ENCODE peak calls at places on chromosomes 16 and 17, in nine cellular contexts. One of them, this sample, is unnamed.

GRCh38 chr17:27319536-27320221 is 25.8 kb downstream of the WSB1 start:
- DNase-seq in transverse colon: peak
- DNase-seq in HepG2: no peak
- DNase-seq in body of pancreas: peak
- DNase-seq in uterus: peak
- DNase-seq in adrenal gland: peak
- DNase-seq in breast epithelium: no peak
- DNase-seq in prostate gland: peak
- DNase-seq in A549: no peak
- DNase-seq in this sample: no peak

GRCh38 chr17:1491406-1492248 is 859 bp downstream of the MYO1C start:
- DNase-seq in HepG2: no peak
- DNase-seq in transverse colon: peak
- DNase-seq in uterus: peak
- DNase-seq in prostate gland: no peak
- DNase-seq in A549: no peak
- DNase-seq in adrenal gland: peak
- DNase-seq in body of pancreas: peak
- DNase-seq in breast epithelium: no peak
- DNase-seq in this sample: no peak

GRCh38 chr16:81190667-81191066 is 47.8 kb upstream of the BCO1 start:
- DNase-seq in prostate gland: no peak
- DNase-seq in transverse colon: no peak
- DNase-seq in body of pancreas: no peak
- DNase-seq in adrenal gland: no peak
- DNase-seq in HepG2: peak
- DNase-seq in uterus: no peak
- DNase-seq in breast epithelium: no peak
- DNase-seq in A549: peak
- DNase-seq in this sample: no peak

GRCh38 chr17:41794603-41794975 is 8.1 kb upstream of the JUP start:
- DNase-seq in prostate gland: no peak
- DNase-seq in breast epithelium: no peak
- DNase-seq in body of pancreas: no peak
- DNase-seq in HepG2: no peak
- DNase-seq in adrenal gland: no peak
- DNase-seq in uterus: no peak
- DNase-seq in A549: no peak
- DNase-seq in transverse colon: no peak
- DNase-seq in this sample: no peak

GRCh38 chr17:41449008-41449407 is 8.2 kb upstream of the KRT38 start:
- DNase-seq in HepG2: no peak
- DNase-seq in prostate gland: no peak
- DNase-seq in transverse colon: no peak
- DNase-seq in adrenal gland: no peak
- DNase-seq in breast epithelium: no peak
- DNase-seq in uterus: no peak
- DNase-seq in A549: no peak
- DNase-seq in body of pancreas: no peak
- DNase-seq in this sample: no peak

GRCh38 chr17:15250459-15250858 is 14.7 kb downstream of the PMP22 start:
- DNase-seq in uterus: no peak
- DNase-seq in adrenal gland: no peak
- DNase-seq in prostate gland: no peak
- DNase-seq in breast epithelium: no peak
- DNase-seq in HepG2: no peak
- DNase-seq in transverse colon: no peak
- DNase-seq in A549: no peak
- DNase-seq in body of pancreas: no peak
- DNase-seq in this sample: no peak

GRCh38 chr17:58541249-58541648 is 26.8 kb upstream of the MTMR4 start:
- DNase-seq in prostate gland: no peak
- DNase-seq in A549: peak
- DNase-seq in uterus: no peak
- DNase-seq in transverse colon: no peak
- DNase-seq in breast epithelium: no peak
- DNase-seq in body of pancreas: no peak
- DNase-seq in adrenal gland: no peak
- DNase-seq in HepG2: no peak
- DNase-seq in this sample: no peak

GRCh38 chr17:31789707-31790505 is 69.1 kb downstream of the COPRS start:
- DNase-seq in HepG2: no peak
- DNase-seq in A549: no peak
- DNase-seq in adrenal gland: no peak
- DNase-seq in body of pancreas: no peak
- DNase-seq in prostate gland: no peak
- DNase-seq in uterus: no peak
- DNase-seq in breast epithelium: no peak
- DNase-seq in transverse colon: no peak
- DNase-seq in this sample: no peak

GRCh38 chr16:66508261-66508913 is 41.5 kb downstream of the TK2 start:
- DNase-seq in HepG2: no peak
- DNase-seq in uterus: peak
- DNase-seq in body of pancreas: peak
- DNase-seq in breast epithelium: peak
- DNase-seq in transverse colon: no peak
- DNase-seq in adrenal gland: no peak
- DNase-seq in prostate gland: peak
- DNase-seq in A549: peak
- DNase-seq in this sample: no peak

GRCh38 chr16:85777583-85778310 is 21.6 kb downstream of the EMC8 start:
- DNase-seq in A549: no peak
- DNase-seq in prostate gland: peak
- DNase-seq in breast epithelium: no peak
- DNase-seq in body of pancreas: no peak
- DNase-seq in uterus: no peak
- DNase-seq in transverse colon: no peak
- DNase-seq in adrenal gland: no peak
- DNase-seq in HepG2: no peak
- DNase-seq in this sample: no peak

GRCh38 chr17:44776628-44777393 is 18.0 kb downstream of the ADAM11 start:
- DNase-seq in HepG2: no peak
- DNase-seq in breast epithelium: no peak
- DNase-seq in A549: no peak
- DNase-seq in adrenal gland: no peak
- DNase-seq in transverse colon: no peak
- DNase-seq in uterus: no peak
- DNase-seq in body of pancreas: no peak
- DNase-seq in prostate gland: no peak
- DNase-seq in this sample: no peak

GRCh38 chr16:87550510-87550961 is 51.8 kb upstream of the JPH3 start:
- DNase-seq in adrenal gland: peak
- DNase-seq in body of pancreas: peak
- DNase-seq in uterus: peak
- DNase-seq in breast epithelium: no peak
- DNase-seq in transverse colon: peak
- DNase-seq in HepG2: no peak
- DNase-seq in prostate gland: peak
- DNase-seq in A549: peak
- DNase-seq in this sample: no peak

GRCh38 chr16:87608400-87608985 is 6.2 kb downstream of the JPH3 start:
- DNase-seq in prostate gland: peak
- DNase-seq in uterus: peak
- DNase-seq in A549: peak
- DNase-seq in adrenal gland: peak
- DNase-seq in breast epithelium: peak
- DNase-seq in transverse colon: peak
- DNase-seq in HepG2: peak
- DNase-seq in body of pancreas: peak
- DNase-seq in this sample: no peak

GRCh38 chr17:37518816-37519215 is 29.1 kb downstream of the DUSP14 start:
- DNase-seq in A549: peak
- DNase-seq in body of pancreas: no peak
- DNase-seq in breast epithelium: no peak
- DNase-seq in adrenal gland: no peak
- DNase-seq in HepG2: no peak
- DNase-seq in transverse colon: no peak
- DNase-seq in prostate gland: peak
- DNase-seq in uterus: no peak
- DNase-seq in this sample: no peak

GRCh38 chr16:80806957-80807356 is 2.6 kb upstream of the CDYL2 start:
- DNase-seq in prostate gland: no peak
- DNase-seq in uterus: no peak
- DNase-seq in transverse colon: no peak
- DNase-seq in A549: peak
- DNase-seq in adrenal gland: no peak
- DNase-seq in body of pancreas: no peak
- DNase-seq in breast epithelium: no peak
- DNase-seq in HepG2: peak
- DNase-seq in this sample: no peak

GRCh38 chr17:78252111-78252634 is 20.7 kb downstream of the TMEM235 start:
- DNase-seq in transverse colon: peak
- DNase-seq in prostate gland: no peak
- DNase-seq in adrenal gland: no peak
- DNase-seq in breast epithelium: no peak
- DNase-seq in body of pancreas: peak
- DNase-seq in HepG2: no peak
- DNase-seq in A549: no peak
- DNase-seq in uterus: no peak
- DNase-seq in this sample: no peak

GRCh38 chr16:1789643-1790045 is 3.9 kb downstream of the IGFALS start:
- DNase-seq in adrenal gland: no peak
- DNase-seq in A549: no peak
- DNase-seq in body of pancreas: peak
- DNase-seq in uterus: peak
- DNase-seq in breast epithelium: no peak
- DNase-seq in prostate gland: no peak
- DNase-seq in transverse colon: no peak
- DNase-seq in HepG2: no peak
- DNase-seq in this sample: no peak

GRCh38 chr17:45364531-45365390 is 47.9 kb upstream of the MAP3K14 start:
- DNase-seq in uterus: no peak
- DNase-seq in body of pancreas: no peak
- DNase-seq in A549: peak
- DNase-seq in HepG2: no peak
- DNase-seq in transverse colon: no peak
- DNase-seq in prostate gland: no peak
- DNase-seq in adrenal gland: peak
- DNase-seq in breast epithelium: peak
- DNase-seq in this sample: no peak

GRCh38 chr17:29828676-29829291 is 101.2 kb downstream of the SSH2 start:
- DNase-seq in A549: no peak
- DNase-seq in adrenal gland: no peak
- DNase-seq in body of pancreas: no peak
- DNase-seq in prostate gland: no peak
- DNase-seq in uterus: no peak
- DNase-seq in HepG2: no peak
- DNase-seq in breast epithelium: no peak
- DNase-seq in transverse colon: no peak
- DNase-seq in this sample: no peak
- TF ChIP-seq POLR2A in A549: no peak
- TF ChIP-seq POLR2A in adrenal gland: no peak
- TF ChIP-seq POLR2A in body of pancreas: no peak
- TF ChIP-seq POLR2A in prostate gland: no peak
- TF ChIP-seq POLR2A in uterus: no peak
- TF ChIP-seq POLR2A in HepG2: no peak
- TF ChIP-seq POLR2A in breast epithelium: no peak
- TF ChIP-seq POLR2A in transverse colon: no peak
- TF ChIP-seq POLR2A in this sample: no peak

DNA sequence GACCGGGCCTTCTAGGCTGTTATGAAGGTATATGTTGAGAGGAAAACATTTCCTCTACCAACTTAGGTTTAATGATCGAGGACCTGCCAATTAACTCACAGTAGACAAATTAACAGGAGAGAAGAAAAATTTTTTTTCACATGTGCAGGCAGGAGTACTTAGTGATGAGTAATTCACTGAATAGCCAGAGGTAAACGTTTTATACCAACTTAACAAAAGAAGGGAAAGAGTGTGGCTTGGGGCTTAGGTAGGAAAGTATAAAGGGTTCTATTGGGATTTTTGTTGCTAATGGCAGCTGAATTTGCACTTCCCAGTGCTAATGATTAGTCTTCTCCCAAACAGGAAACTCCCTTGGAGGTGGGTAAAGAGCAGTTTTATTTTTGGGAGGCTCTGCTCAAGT is 121.6 kb upstream of the HS3ST4 start:
- DNase-seq in breast epithelium: no peak
- DNase-seq in prostate gland: no peak
- DNase-seq in adrenal gland: no peak
- DNase-seq in A549: no peak
- DNase-seq in uterus: no peak
- DNase-seq in transverse colon: no peak
- DNase-seq in HepG2: no peak
- DNase-seq in body of pancreas: no peak
- DNase-seq in this sample: no peak
- H3K27ac ChIP-seq in breast epithelium: no peak
- H3K27ac ChIP-seq in prostate gland: no peak
- H3K27ac ChIP-seq in adrenal gland: no peak
- H3K27ac ChIP-seq in A549: no peak
- H3K27ac ChIP-seq in uterus: no peak
- H3K27ac ChIP-seq in transverse colon: no peak
- H3K27ac ChIP-seq in HepG2: no peak
- H3K27ac ChIP-seq in body of pancreas: no peak
- H3K27ac ChIP-seq in this sample: no peak

DNA sequence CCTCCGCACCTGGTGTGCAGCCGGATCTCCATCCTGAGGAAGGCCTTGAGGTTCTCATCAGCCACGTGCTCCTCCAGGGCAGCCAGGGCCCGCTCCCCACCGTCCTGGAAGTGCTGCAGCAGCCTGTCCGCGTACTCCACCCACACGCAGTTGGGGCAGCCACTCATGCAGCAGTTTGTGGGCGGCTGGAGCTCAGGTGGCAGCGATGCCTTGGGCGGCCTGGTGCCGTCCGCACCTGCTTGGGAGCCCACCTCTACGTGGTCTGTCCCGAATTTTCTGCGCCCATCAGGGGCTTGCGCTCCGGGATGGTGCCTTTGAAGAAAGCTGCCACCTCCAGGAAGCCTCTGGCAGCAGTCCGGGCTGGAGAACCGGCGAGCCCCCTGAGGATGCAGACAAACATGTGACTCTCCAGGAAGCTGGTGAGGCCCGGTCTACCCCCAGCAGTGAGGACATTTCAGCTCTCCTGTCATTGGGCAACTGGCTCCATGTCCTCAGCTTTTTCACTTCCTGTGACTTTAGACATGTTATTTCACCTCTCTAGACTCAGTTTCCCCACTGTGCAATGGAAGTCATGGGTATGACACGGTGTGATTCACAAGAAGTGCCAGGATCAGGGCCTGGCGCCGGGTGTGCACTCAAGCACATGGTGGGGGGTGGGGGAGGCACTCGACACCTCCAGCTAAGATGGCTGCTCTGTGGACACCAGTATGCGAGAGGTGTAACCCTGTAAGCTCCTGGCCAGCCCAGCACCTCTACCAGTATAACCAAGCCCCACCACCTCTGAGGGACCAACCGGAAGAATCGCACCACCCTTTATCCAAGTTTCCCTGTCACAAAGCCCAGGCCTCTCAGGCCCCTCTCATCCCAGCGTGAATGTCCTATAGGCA is 957 bp downstream of the OXLD1 start:
- DNase-seq in body of pancreas: no peak
- DNase-seq in breast epithelium: no peak
- DNase-seq in HepG2: peak
- DNase-seq in transverse colon: peak
- DNase-seq in A549: peak
- DNase-seq in uterus: no peak
- DNase-seq in adrenal gland: no peak
- DNase-seq in prostate gland: no peak
- DNase-seq in this sample: no peak
- TF ChIP-seq POLR2A in body of pancreas: no peak
- TF ChIP-seq POLR2A in breast epithelium: no peak
- TF ChIP-seq POLR2A in HepG2: no peak
- TF ChIP-seq POLR2A in transverse colon: no peak
- TF ChIP-seq POLR2A in A549: peak
- TF ChIP-seq POLR2A in uterus: no peak
- TF ChIP-seq POLR2A in adrenal gland: no peak
- TF ChIP-seq POLR2A in prostate gland: no peak
- TF ChIP-seq POLR2A in this sample: no peak

GRCh38 chr16:89363621-89364393 is 126.6 kb downstream of the ANKRD11 start:
- DNase-seq in transverse colon: peak
- DNase-seq in adrenal gland: no peak
- DNase-seq in HepG2: peak
- DNase-seq in A549: peak
- DNase-seq in uterus: no peak
- DNase-seq in body of pancreas: peak
- DNase-seq in breast epithelium: no peak
- DNase-seq in prostate gland: no peak
- DNase-seq in this sample: no peak
- H3K27ac ChIP-seq in transverse colon: no peak
- H3K27ac ChIP-seq in adrenal gland: no peak
- H3K27ac ChIP-seq in HepG2: peak
- H3K27ac ChIP-seq in A549: no peak
- H3K27ac ChIP-seq in uterus: no peak
- H3K27ac ChIP-seq in body of pancreas: peak
- H3K27ac ChIP-seq in breast epithelium: peak
- H3K27ac ChIP-seq in prostate gland: peak
- H3K27ac ChIP-seq in this sample: peak

This sample was measured in esophagus squamous epithelium.